ENCODE peak calls at places on chromosomes 7 and 10, in five cellular contexts. O, H, U, T and B are unnamed samples.

GRCh38 chr7:100386940-100387339 is 13.7 kb downstream of the PILRA start:
- DNase-seq in O (no peak), H (no peak), U (no peak), T (no peak), B (no peak)

GRCh38 chr10:86363184-86363832 is 3.3 kb downstream of the GRID1 start:
- DNase-seq in O (no peak), H (peak), U (no peak), T (no peak), B (no peak)

GRCh38 chr7:101848168-101848951 is 30.9 kb downstream of the CUX1 start:
- DNase-seq in O (no peak), H (no peak), U (no peak), T (no peak), B (no peak)

GRCh38 chr10:66786705-66787104 is 139.1 kb upstream of the LRRTM3 start:
- DNase-seq in O (no peak), H (no peak), U (no peak), T (no peak), B (no peak)

GRCh38 chr10:74738985-74739567 is 87.3 kb upstream of the KAT6B start:
- DNase-seq in O (peak), H (peak), U (no peak), T (no peak), B (peak)

GRCh38 chr10:101244321-101245050 is 15.2 kb upstream of the LBX1 start:
- DNase-seq in O (no peak), H (no peak), U (no peak), T (no peak), B (no peak)

GRCh38 chr7:158473946-158474345 is 113.7 kb downstream of the PTPRN2 start:
- DNase-seq in O (no peak), H (no peak), U (no peak), T (no peak), B (no peak)

GRCh38 chr10:111103196-111103595 is 26.4 kb downstream of the ADRA2A start:
- DNase-seq in O (no peak), H (no peak), U (no peak), T (no peak), B (no peak)

GRCh38 chr10:126380352-126381076 is 7.8 kb downstream of the ADAM12 start:
- DNase-seq in O (no peak), H (no peak), U (no peak), T (no peak), B (no peak)

GRCh38 chr10:3500408-3500856 is 284.6 kb downstream of the KLF6 start:
- DNase-seq in O (no peak), H (no peak), U (no peak), T (peak), B (no peak)

GRCh38 chr10:129848571-129849451 is 115.3 kb downstream of the EBF3 start:
- DNase-seq in O (no peak), H (no peak), U (no peak), T (no peak), B (no peak)

GRCh38 chr10:109820620-109821405 is 102.5 kb downstream of the XPNPEP1 start:
- DNase-seq in O (no peak), H (no peak), U (no peak), T (no peak), B (no peak)

GRCh38 chr7:12569673-12570072 is 847 bp upstream of the SCIN start:
- DNase-seq in O (no peak), H (no peak), U (no peak), T (no peak), B (no peak)

GRCh38 chr7:106057204-106057961 is 54.7 kb downstream of the SYPL1 start:
- DNase-seq in O (no peak), H (no peak), U (no peak), T (no peak), B (no peak)

GRCh38 chr7:18003286-18003685 is 24.4 kb downstream of the PRPS1L1 start:
- DNase-seq in O (no peak), H (no peak), U (no peak), T (no peak), B (no peak)

GRCh38 chr7:138097064-138097741 is 20.9 kb downstream of the AKR1D1 start:
- DNase-seq in O (no peak), H (peak), U (no peak), T (no peak), B (peak)